ENCODE peak calls at places on chromosomes 3 and 15, in ten cellular contexts. T is A549; B is ovary; A is IMR-90; Q is body of pancreas; E is cardiac muscle cell; D is RWPE2; G is pancreas; S is CD4-positive, CD25-positive, alpha-beta regulatory T cell; L is mucosa of descending colon. I is an unnamed sample.

GRCh38 chr15:92719024-92719423 is 63.4 kb upstream of the FAM174B start:
- DNase-seq in T (no peak), B (no peak), A (no peak), Q (no peak), E (peak; percentile 26), D (no peak), G (no peak), S (no peak), L (no peak), I (no peak)

GRCh38 chr3:49387721-49388120 is 24.1 kb downstream of the RHOA start:
- DNase-seq in T (peak; percentile 30), B (no peak), A (peak; percentile 69), Q (no peak), E (no peak), D (no peak), G (no peak), S (no peak), L (no peak), I (no peak)

GRCh38 chr15:25545017-25545416 is 106.2 kb upstream of the UBE3A start:
- DNase-seq in T (no peak), B (no peak), A (peak; percentile 47), Q (no peak), E (no peak), D (no peak), G (no peak), S (no peak), L (no peak), I (no peak)

GRCh38 chr3:43998841-43999805 is 242.6 kb upstream of the TOPAZ1 start:
- DNase-seq in T (peak; percentile 86), B (no peak), A (no peak), Q (no peak), E (peak; percentile 43), D (peak; percentile 85), G (no peak), S (no peak), L (peak; percentile 37), I (peak; percentile 74)

GRCh38 chr3:13282986-13283876 is 136.9 kb downstream of the NUP210 start:
- DNase-seq in T (peak; percentile 63), B (no peak), A (no peak), Q (no peak), E (no peak), D (peak; percentile 15), G (peak; percentile 33), S (no peak), L (no peak), I (no peak)

GRCh38 chr15:64009241-64009640 is 37.0 kb downstream of the DAPK2 start:
- DNase-seq in T (no peak), B (no peak), A (no peak), Q (no peak), E (peak; percentile 49), D (no peak), G (no peak), S (no peak), L (no peak), I (no peak)

GRCh38 chr3:11680509-11680908 is 36.8 kb upstream of the VGLL4 start:
- DNase-seq in T (no peak), B (no peak), A (peak; percentile 7), Q (no peak), E (no peak), D (no peak), G (no peak), S (no peak), L (no peak), I (no peak)

GRCh38 chr3:119769394-119770149 is 12.3 kb upstream of the NR1I2 start:
- DNase-seq in T (no peak), B (no peak), A (peak; percentile 34), Q (no peak), E (peak; percentile 26), D (no peak), G (no peak), S (no peak), L (peak; percentile 41), I (no peak)

GRCh38 chr3:152205097-152205593 is 63.6 kb upstream of the MBNL1 start:
- DNase-seq in T (no peak), B (no peak), A (no peak), Q (no peak), E (no peak), D (no peak), G (no peak), S (no peak), L (no peak), I (no peak)

GRCh38 chr15:29530966-29531365 is 261.3 kb upstream of the NSMCE3 start:
- DNase-seq in T (no peak), B (no peak), A (no peak), Q (no peak), E (no peak), D (no peak), G (no peak), S (no peak), L (no peak), I (no peak)

GRCh38 chr3:4524423-4524769 is 31.2 kb downstream of the ITPR1 start:
- DNase-seq in T (no peak), B (no peak), A (peak; percentile 19), Q (no peak), E (peak; percentile 88), D (no peak), G (no peak), S (no peak), L (no peak), I (no peak)

DNA sequence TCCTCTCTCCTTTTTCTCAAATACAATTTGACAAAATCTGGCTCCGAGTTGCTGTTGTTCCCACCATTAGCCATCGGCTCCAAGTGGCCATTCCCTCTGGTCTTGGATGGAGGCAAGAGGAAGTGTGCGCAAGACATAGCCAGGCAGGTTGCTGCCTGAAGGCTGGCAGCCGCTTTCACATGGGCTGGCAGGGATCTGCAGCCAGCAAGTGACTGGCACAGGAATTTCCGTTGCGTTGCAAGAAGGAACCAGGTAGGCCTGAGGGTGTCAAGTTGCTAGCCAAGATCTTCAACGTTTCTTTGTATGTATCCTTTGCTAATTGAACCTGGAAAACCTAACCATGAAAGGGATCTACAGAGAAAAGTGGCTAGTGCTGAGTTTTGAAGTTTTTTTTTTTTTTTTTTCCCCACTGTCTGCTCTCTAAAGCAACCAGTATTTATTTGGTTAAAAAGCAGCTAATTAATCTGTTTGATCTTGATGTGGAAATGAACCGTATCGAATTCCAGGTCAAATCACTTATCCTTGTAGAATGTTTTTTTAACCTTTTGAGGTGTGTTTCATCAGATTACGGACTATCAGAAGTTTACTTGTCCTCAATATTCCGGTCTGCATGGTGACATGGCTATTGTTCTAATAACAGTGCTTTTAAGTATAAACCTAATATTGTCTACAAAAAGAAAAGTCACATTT is 117.1 kb downstream of the FNDC3B start:
- DNase-seq in T (peak; percentile 42), B (no peak), A (no peak), Q (peak; percentile 80), E (no peak), D (peak; percentile 86), G (peak; percentile 74), S (no peak), L (no peak), I (peak; percentile 63)
- H3K4me1 ChIP-seq in T (peaks cover 99% of the 10 kb centered on the region), B (peaks cover 18% of the 10 kb centered on the region), A (peaks cover 27% of the 10 kb centered on the region), Q (peaks cover 74% of the 10 kb centered on the region), E (peaks cover 46% of the 10 kb centered on the region), D (peaks cover 75% of the 10 kb centered on the region), G (peaks cover 65% of the 10 kb centered on the region), S (peaks cover 9% of the 10 kb centered on the region), L (peaks cover 19% of the 10 kb centered on the region), I (peaks cover 6% of the 10 kb centered on the region)

GRCh38 chr3:50411229-50411628 is 51.9 kb upstream of the TMEM115 start:
- DNase-seq in T (no peak), B (no peak), A (no peak), Q (no peak), E (no peak), D (no peak), G (no peak), S (no peak), L (no peak), I (no peak)

GRCh38 chr3:50412355-50412754 is 53.0 kb upstream of the TMEM115 start:
- DNase-seq in T (no peak), B (no peak), A (no peak), Q (no peak), E (no peak), D (no peak), G (no peak), S (no peak), L (no peak), I (no peak)

GRCh38 chr3:50410593-50411139 is 51.3 kb upstream of the TMEM115 start:
- DNase-seq in T (no peak), B (no peak), A (no peak), Q (no peak), E (no peak), D (no peak), G (no peak), S (no peak), L (no peak), I (no peak)

GRCh38 chr3:50408445-50408953 is 49.2 kb upstream of the TMEM115 start:
- DNase-seq in T (no peak), B (no peak), A (no peak), Q (peak; percentile 44), E (no peak), D (no peak), G (no peak), S (no peak), L (no peak), I (no peak)

GRCh38 chr3:50410185-50410584 is 50.9 kb upstream of the TMEM115 start:
- DNase-seq in T (no peak), B (no peak), A (no peak), Q (no peak), E (no peak), D (no peak), G (no peak), S (no peak), L (no peak), I (no peak)
- H3K4me1 ChIP-seq in T (no peaks in the 10 kb centered on the region), B (no peaks in the 10 kb centered on the region), A (no peaks in the 10 kb centered on the region), Q (no peaks in the 10 kb centered on the region), E (no peaks in the 10 kb centered on the region), D (no peaks in the 10 kb centered on the region), G (no peaks in the 10 kb centered on the region), S (no peaks in the 10 kb centered on the region), L (no peaks in the 10 kb centered on the region), I (no peaks in the 10 kb centered on the region)

GRCh38 chr3:158771018-158771350 is 30.9 kb upstream of the MFSD1 start:
- DNase-seq in T (no peak), B (no peak), A (no peak), Q (no peak), E (no peak), D (no peak), G (no peak), S (no peak), L (no peak), I (no peak)
- H3K4me1 ChIP-seq in T (peaks cover 81% of the 10 kb centered on the region), B (peaks cover 18% of the 10 kb centered on the region), A (peaks cover 23% of the 10 kb centered on the region), Q (peaks cover 20% of the 10 kb centered on the region), E (no peaks in the 10 kb centered on the region), D (peaks cover 25% of the 10 kb centered on the region), G (no peaks in the 10 kb centered on the region), S (no peaks in the 10 kb centered on the region), L (peaks cover 10% of the 10 kb centered on the region), I (no peaks in the 10 kb centered on the region)

GRCh38 chr15:77413687-77414349 is 6.1 kb downstream of the PEAK1 start:
- DNase-seq in T (no peak), B (no peak), A (no peak), Q (no peak), E (no peak), D (no peak), G (no peak), S (no peak), L (no peak), I (no peak)
- H3K4me1 ChIP-seq in T (peaks cover 18% of the 10 kb centered on the region), B (peaks cover 2% of the 10 kb centered on the region), A (peaks cover 14% of the 10 kb centered on the region), Q (peaks cover 36% of the 10 kb centered on the region), E (peaks cover 24% of the 10 kb centered on the region), D (peaks cover 11% of the 10 kb centered on the region), G (peaks cover 26% of the 10 kb centered on the region), S (peaks cover 10% of the 10 kb centered on the region), L (peaks cover 26% of the 10 kb centered on the region), I (no peaks in the 10 kb centered on the region)

I was measured in aorta.